ENCODE peak calls at places on chromosomes 13 and 19, in ten cellular contexts. One of them, this sample, is unnamed.

GRCh38 chr13:54373211-54373610 is 1344.6 kb downstream of the OLFM4 start:
- DNase-seq in NCI-H524 treated with DMSO at 0.1 percent for 48 hours: peak; percentile 59
- DNase-seq in EH: no peak
- DNase-seq in mucosa of descending colon: no peak
- DNase-seq in pancreas: no peak
- DNase-seq in non-pigmented ciliary epithelial cell: no peak
- DNase-seq in iris pigment epithelial cell: no peak
- DNase-seq in activated CD4-positive, alpha-beta T cell treated with anti-CD3 and anti-CD28 coated beads, Interleukin-2, amount 50 U/mL, for 4 hours: no peak
- DNase-seq in Calu3: no peak
- DNase-seq in AG04450: no peak
- DNase-seq in this sample: no peak

GRCh38 chr19:38977445-38978314 is 2.1 kb upstream of the FBXO17 start:
- DNase-seq in NCI-H524 treated with DMSO at 0.1 percent for 48 hours: no peak
- DNase-seq in EH: peak; percentile 26
- DNase-seq in mucosa of descending colon: no peak
- DNase-seq in pancreas: no peak
- DNase-seq in non-pigmented ciliary epithelial cell: no peak
- DNase-seq in iris pigment epithelial cell: peak; percentile 69
- DNase-seq in activated CD4-positive, alpha-beta T cell treated with anti-CD3 and anti-CD28 coated beads, Interleukin-2, amount 50 U/mL, for 4 hours: no peak
- DNase-seq in Calu3: peak; percentile 54
- DNase-seq in AG04450: no peak
- DNase-seq in this sample: no peak

GRCh38 chr13:43804461-43805070 is 17.8 kb upstream of the ENOX1 start:
- DNase-seq in NCI-H524 treated with DMSO at 0.1 percent for 48 hours: peak; percentile 19
- DNase-seq in EH: peak; percentile 71
- DNase-seq in mucosa of descending colon: no peak
- DNase-seq in pancreas: no peak
- DNase-seq in non-pigmented ciliary epithelial cell: no peak
- DNase-seq in iris pigment epithelial cell: peak; percentile 78
- DNase-seq in activated CD4-positive, alpha-beta T cell treated with anti-CD3 and anti-CD28 coated beads, Interleukin-2, amount 50 U/mL, for 4 hours: no peak
- DNase-seq in Calu3: peak; percentile 31
- DNase-seq in AG04450: peak; percentile 44
- DNase-seq in this sample: no peak

GRCh38 chr19:2517881-2518601 is 42.1 kb downstream of the GADD45B start:
- DNase-seq in NCI-H524 treated with DMSO at 0.1 percent for 48 hours: no peak
- DNase-seq in EH: no peak
- DNase-seq in mucosa of descending colon: no peak
- DNase-seq in pancreas: no peak
- DNase-seq in non-pigmented ciliary epithelial cell: no peak
- DNase-seq in iris pigment epithelial cell: peak; percentile 36
- DNase-seq in activated CD4-positive, alpha-beta T cell treated with anti-CD3 and anti-CD28 coated beads, Interleukin-2, amount 50 U/mL, for 4 hours: peak; percentile 14
- DNase-seq in Calu3: no peak
- DNase-seq in AG04450: no peak
- DNase-seq in this sample: no peak

GRCh38 chr13:45696610-45697226 is 5.4 kb upstream of the CBY2 start:
- DNase-seq in NCI-H524 treated with DMSO at 0.1 percent for 48 hours: no peak
- DNase-seq in EH: no peak
- DNase-seq in mucosa of descending colon: no peak
- DNase-seq in pancreas: no peak
- DNase-seq in non-pigmented ciliary epithelial cell: no peak
- DNase-seq in iris pigment epithelial cell: no peak
- DNase-seq in activated CD4-positive, alpha-beta T cell treated with anti-CD3 and anti-CD28 coated beads, Interleukin-2, amount 50 U/mL, for 4 hours: no peak
- DNase-seq in Calu3: no peak
- DNase-seq in AG04450: no peak
- DNase-seq in this sample: no peak

GRCh38 chr13:35994131-35994966 is 136.8 kb downstream of the DCLK1 start:
- DNase-seq in NCI-H524 treated with DMSO at 0.1 percent for 48 hours: no peak
- DNase-seq in EH: peak; percentile 95
- DNase-seq in mucosa of descending colon: no peak
- DNase-seq in pancreas: peak; percentile 48
- DNase-seq in non-pigmented ciliary epithelial cell: peak; percentile 71
- DNase-seq in iris pigment epithelial cell: peak; percentile 93
- DNase-seq in activated CD4-positive, alpha-beta T cell treated with anti-CD3 and anti-CD28 coated beads, Interleukin-2, amount 50 U/mL, for 4 hours: no peak
- DNase-seq in Calu3: no peak
- DNase-seq in AG04450: no peak
- DNase-seq in this sample: no peak

GRCh38 chr19:2722541-2723344 is 1.6 kb upstream of the DIRAS1 start:
- DNase-seq in NCI-H524 treated with DMSO at 0.1 percent for 48 hours: no peak
- DNase-seq in EH: peak; percentile 88
- DNase-seq in mucosa of descending colon: no peak
- DNase-seq in pancreas: no peak
- DNase-seq in non-pigmented ciliary epithelial cell: no peak
- DNase-seq in iris pigment epithelial cell: peak; percentile 69
- DNase-seq in activated CD4-positive, alpha-beta T cell treated with anti-CD3 and anti-CD28 coated beads, Interleukin-2, amount 50 U/mL, for 4 hours: no peak
- DNase-seq in Calu3: peak; percentile 24
- DNase-seq in AG04450: no peak
- DNase-seq in this sample: peak; percentile 35

GRCh38 chr13:32298695-32299094 is 16.5 kb downstream of the ZAR1L start:
- DNase-seq in NCI-H524 treated with DMSO at 0.1 percent for 48 hours: no peak
- DNase-seq in EH: no peak
- DNase-seq in mucosa of descending colon: no peak
- DNase-seq in pancreas: no peak
- DNase-seq in non-pigmented ciliary epithelial cell: no peak
- DNase-seq in iris pigment epithelial cell: no peak
- DNase-seq in activated CD4-positive, alpha-beta T cell treated with anti-CD3 and anti-CD28 coated beads, Interleukin-2, amount 50 U/mL, for 4 hours: no peak
- DNase-seq in Calu3: no peak
- DNase-seq in AG04450: no peak
- DNase-seq in this sample: no peak

GRCh38 chr19:10294368-10294697 is 4.6 kb downstream of the ICAM5 start:
- DNase-seq in NCI-H524 treated with DMSO at 0.1 percent for 48 hours: no peak
- DNase-seq in EH: no peak
- DNase-seq in mucosa of descending colon: peak; percentile 57
- DNase-seq in pancreas: no peak
- DNase-seq in non-pigmented ciliary epithelial cell: no peak
- DNase-seq in iris pigment epithelial cell: no peak
- DNase-seq in activated CD4-positive, alpha-beta T cell treated with anti-CD3 and anti-CD28 coated beads, Interleukin-2, amount 50 U/mL, for 4 hours: no peak
- DNase-seq in Calu3: no peak
- DNase-seq in AG04450: no peak
- DNase-seq in this sample: peak; percentile 33

GRCh38 chr13:36789061-36789460 is 30.0 kb upstream of the RFXAP start:
- DNase-seq in NCI-H524 treated with DMSO at 0.1 percent for 48 hours: no peak
- DNase-seq in EH: no peak
- DNase-seq in mucosa of descending colon: no peak
- DNase-seq in pancreas: no peak
- DNase-seq in non-pigmented ciliary epithelial cell: no peak
- DNase-seq in iris pigment epithelial cell: no peak
- DNase-seq in activated CD4-positive, alpha-beta T cell treated with anti-CD3 and anti-CD28 coated beads, Interleukin-2, amount 50 U/mL, for 4 hours: no peak
- DNase-seq in Calu3: no peak
- DNase-seq in AG04450: no peak
- DNase-seq in this sample: no peak

GRCh38 chr13:82833928-82834327 is 1048.3 kb downstream of the SLITRK1 start:
- DNase-seq in NCI-H524 treated with DMSO at 0.1 percent for 48 hours: no peak
- DNase-seq in EH: peak; percentile 42
- DNase-seq in mucosa of descending colon: no peak
- DNase-seq in pancreas: no peak
- DNase-seq in non-pigmented ciliary epithelial cell: peak; percentile 3
- DNase-seq in iris pigment epithelial cell: peak; percentile 77
- DNase-seq in activated CD4-positive, alpha-beta T cell treated with anti-CD3 and anti-CD28 coated beads, Interleukin-2, amount 50 U/mL, for 4 hours: no peak
- DNase-seq in Calu3: no peak
- DNase-seq in AG04450: peak; percentile 23
- DNase-seq in this sample: no peak

GRCh38 chr19:2720777-2721569 is at the start of gene DIRAS1:
- DNase-seq in NCI-H524 treated with DMSO at 0.1 percent for 48 hours: no peak
- DNase-seq in EH: no peak
- DNase-seq in mucosa of descending colon: no peak
- DNase-seq in pancreas: no peak
- DNase-seq in non-pigmented ciliary epithelial cell: no peak
- DNase-seq in iris pigment epithelial cell: no peak
- DNase-seq in activated CD4-positive, alpha-beta T cell treated with anti-CD3 and anti-CD28 coated beads, Interleukin-2, amount 50 U/mL, for 4 hours: no peak
- DNase-seq in Calu3: no peak
- DNase-seq in AG04450: no peak
- DNase-seq in this sample: no peak

GRCh38 chr19:13964776-13965175 is 12.5 kb downstream of the DCAF15 start:
- DNase-seq in NCI-H524 treated with DMSO at 0.1 percent for 48 hours: no peak
- DNase-seq in EH: peak; percentile 80
- DNase-seq in mucosa of descending colon: no peak
- DNase-seq in pancreas: no peak
- DNase-seq in non-pigmented ciliary epithelial cell: no peak
- DNase-seq in iris pigment epithelial cell: no peak
- DNase-seq in activated CD4-positive, alpha-beta T cell treated with anti-CD3 and anti-CD28 coated beads, Interleukin-2, amount 50 U/mL, for 4 hours: no peak
- DNase-seq in Calu3: no peak
- DNase-seq in AG04450: no peak
- DNase-seq in this sample: no peak

GRCh38 chr19:42440357-42441046 is 2.2 kb downstream of the CXCL17 start:
- DNase-seq in NCI-H524 treated with DMSO at 0.1 percent for 48 hours: no peak
- DNase-seq in EH: peak; percentile 66
- DNase-seq in mucosa of descending colon: peak; percentile 88
- DNase-seq in pancreas: peak; percentile 66
- DNase-seq in non-pigmented ciliary epithelial cell: no peak
- DNase-seq in iris pigment epithelial cell: peak; percentile 75
- DNase-seq in activated CD4-positive, alpha-beta T cell treated with anti-CD3 and anti-CD28 coated beads, Interleukin-2, amount 50 U/mL, for 4 hours: peak; percentile 80
- DNase-seq in Calu3: peak; percentile 92
- DNase-seq in AG04450: peak; percentile 26
- DNase-seq in this sample: peak; percentile 84

GRCh38 chr13:52779028-52779612 is 39.5 kb upstream of the CNMD start:
- DNase-seq in NCI-H524 treated with DMSO at 0.1 percent for 48 hours: no peak
- DNase-seq in EH: no peak
- DNase-seq in mucosa of descending colon: no peak
- DNase-seq in pancreas: no peak
- DNase-seq in non-pigmented ciliary epithelial cell: no peak
- DNase-seq in iris pigment epithelial cell: no peak
- DNase-seq in activated CD4-positive, alpha-beta T cell treated with anti-CD3 and anti-CD28 coated beads, Interleukin-2, amount 50 U/mL, for 4 hours: no peak
- DNase-seq in Calu3: no peak
- DNase-seq in AG04450: no peak
- DNase-seq in this sample: no peak

GRCh38 chr19:35011091-35011689 is 11.1 kb downstream of the GRAMD1A start:
- DNase-seq in NCI-H524 treated with DMSO at 0.1 percent for 48 hours: no peak
- DNase-seq in EH: no peak
- DNase-seq in mucosa of descending colon: peak; percentile 34
- DNase-seq in pancreas: no peak
- DNase-seq in non-pigmented ciliary epithelial cell: no peak
- DNase-seq in iris pigment epithelial cell: no peak
- DNase-seq in activated CD4-positive, alpha-beta T cell treated with anti-CD3 and anti-CD28 coated beads, Interleukin-2, amount 50 U/mL, for 4 hours: no peak
- DNase-seq in Calu3: no peak
- DNase-seq in AG04450: no peak
- DNase-seq in this sample: no peak

GRCh38 chr13:110629735-110630134 is 14.4 kb downstream of the NAXD start:
- DNase-seq in NCI-H524 treated with DMSO at 0.1 percent for 48 hours: no peak
- DNase-seq in EH: no peak
- DNase-seq in mucosa of descending colon: no peak
- DNase-seq in pancreas: no peak
- DNase-seq in non-pigmented ciliary epithelial cell: no peak
- DNase-seq in iris pigment epithelial cell: peak; percentile 44
- DNase-seq in activated CD4-positive, alpha-beta T cell treated with anti-CD3 and anti-CD28 coated beads, Interleukin-2, amount 50 U/mL, for 4 hours: peak; percentile 19
- DNase-seq in Calu3: no peak
- DNase-seq in AG04450: no peak
- DNase-seq in this sample: no peak

GRCh38 chr19:6539514-6539913 is 8.7 kb downstream of the TNFSF9 start:
- DNase-seq in NCI-H524 treated with DMSO at 0.1 percent for 48 hours: no peak
- DNase-seq in EH: no peak
- DNase-seq in mucosa of descending colon: no peak
- DNase-seq in pancreas: no peak
- DNase-seq in non-pigmented ciliary epithelial cell: no peak
- DNase-seq in iris pigment epithelial cell: no peak
- DNase-seq in activated CD4-positive, alpha-beta T cell treated with anti-CD3 and anti-CD28 coated beads, Interleukin-2, amount 50 U/mL, for 4 hours: no peak
- DNase-seq in Calu3: no peak
- DNase-seq in AG04450: no peak
- DNase-seq in this sample: no peak

GRCh38 chr19:51250786-51251452 is at the start of gene SIGLECL1:
- DNase-seq in NCI-H524 treated with DMSO at 0.1 percent for 48 hours: no peak
- DNase-seq in EH: no peak
- DNase-seq in mucosa of descending colon: no peak
- DNase-seq in pancreas: no peak
- DNase-seq in non-pigmented ciliary epithelial cell: no peak
- DNase-seq in iris pigment epithelial cell: no peak
- DNase-seq in activated CD4-positive, alpha-beta T cell treated with anti-CD3 and anti-CD28 coated beads, Interleukin-2, amount 50 U/mL, for 4 hours: no peak
- DNase-seq in Calu3: no peak
- DNase-seq in AG04450: no peak
- DNase-seq in this sample: no peak

This sample was measured in transverse colon.